ENCODE peak calls at places on chromosomes 11 and 22, in five cellular contexts. B, S, J, E and F are unnamed samples.

GRCh38 chr11:57391111-57391510 is 661 bp upstream of the PRG2 start:
- DNase-seq in B (no peak), S (no peak), J (no peak), E (no peak), F (no peak)

GRCh38 chr22:38927033-38927789 is 30.2 kb upstream of the APOBEC3A start:
- DNase-seq in S (peak), E (peak), J (peak), B (no peak), F (peak)

GRCh38 chr22:30823015-30823370 is 128.3 kb downstream of the OSBP2 start:
- DNase-seq in E (no peak), S (no peak), B (no peak), J (no peak), F (no peak)

GRCh38 chr11:88338223-88338661 is 706 bp upstream of the CTSC start:
- DNase-seq in S (peak), B (peak), E (peak), J (peak), F (no peak)

GRCh38 chr22:45878901-45879551 is 97.9 kb downstream of the WNT7B start:
- DNase-seq in E (no peak), J (no peak), B (no peak), S (no peak), F (no peak)

GRCh38 chr11:32006799-32007388 is 84.0 kb upstream of the RCN1 start:
- DNase-seq in S (peak), E (peak), B (peak), J (peak), F (peak)

GRCh38 chr11:95147364-95147905 is 57.8 kb downstream of the ENDOD1 start:
- DNase-seq in B (peak), E (peak), S (peak), J (no peak), F (peak)

GRCh38 chr11:88543902-88544655 is 206.5 kb upstream of the CTSC start:
- DNase-seq in J (peak), B (peak), S (peak), E (peak), F (peak)

GRCh38 chr11:128653828-128654231 is 40.0 kb upstream of the FLI1 start:
- DNase-seq in E (peak), S (no peak), J (no peak), B (no peak), F (peak)

GRCh38 chr22:40428796-40429195 is 58.4 kb downstream of the SGSM3 start:
- DNase-seq in B (no peak), E (no peak), S (no peak), J (no peak), F (no peak)

GRCh38 chr11:84825140-84825539 is 802.0 kb downstream of the DLG2 start:
- DNase-seq in B (no peak), E (no peak), S (no peak), J (no peak), F (no peak)

GRCh38 chr11:65589444-65590239 is 6.0 kb downstream of the KCNK7 start:
- DNase-seq in J (no peak), E (no peak), B (no peak), S (no peak), F (no peak)

GRCh38 chr11:1881442-1882264 is 10.0 kb downstream of the PRR33 start:
- DNase-seq in B (no peak), E (no peak), S (no peak), J (no peak), F (no peak)

GRCh38 chr11:11171285-11171684 is 181.8 kb downstream of the CSNK2A3 start:
- DNase-seq in B (no peak), J (no peak), S (no peak), E (no peak), F (no peak)

GRCh38 chr11:119876841-119877240 is 147.8 kb upstream of the NECTIN1 start:
- DNase-seq in S (no peak), J (no peak), E (no peak), B (no peak), F (no peak)

GRCh38 chr11:67640021-67640757 is 626 bp upstream of the TBX10 start:
- DNase-seq in B (no peak), S (peak), J (peak), E (no peak), F (peak)

GRCh38 chr22:38872831-38873248 is 824 bp upstream of the CBX6 start:
- DNase-seq in B (no peak), J (no peak), E (peak), S (no peak), F (peak)

GRCh38 chr22:49600891-49601431 is 226.7 kb downstream of the BRD1 start:
- DNase-seq in J (no peak), B (no peak), E (no peak), S (no peak), F (no peak)